ENCODE peak calls at places on chromosomes 6 and 20, in five cellular contexts. F is astrocyte of the cerebellum, X is brain microvascular endothelial cell, J is NT2/D1, H is cardiac fibroblast. M is an unnamed sample.

GRCh38 chr6:75204222-75204958 is 1.5 kb downstream of the COL12A1 start:
- DNase-seq in X (peak; percentile 91), J (no peak), F (peak; percentile 94), H (peak; percentile 96), M (peak; percentile 80)

GRCh38 chr20:62616728-62617621 is 25.3 kb upstream of the SLCO4A1 start:
- DNase-seq in F (no peak), H (peak; percentile 75), J (peak; percentile 65), X (peak; percentile 60), M (peak; percentile 61)

GRCh38 chr20:55004044-55004443 is 528.7 kb downstream of the DOK5 start:
- DNase-seq in F (no peak), H (no peak), J (no peak), X (no peak), M (no peak)

GRCh38 chr6:106098383-106099234 is 12.5 kb downstream of the PRDM1 start:
- DNase-seq in X (peak; percentile 68), J (no peak), H (peak; percentile 72), F (no peak), M (peak; percentile 63)

GRCh38 chr6:2827112-2827511 is 14.6 kb downstream of the SERPINB1 start:
- DNase-seq in F (no peak), H (no peak), X (no peak), J (no peak), M (no peak)

GRCh38 chr20:58988565-58988882 is 7.5 kb downstream of the NELFCD start:
- DNase-seq in X (no peak), H (no peak), J (no peak), F (no peak), M (no peak)

GRCh38 chr20:57444394-57445048 is 53.3 kb downstream of the RBM38 start:
- DNase-seq in F (no peak), X (no peak), H (no peak), J (no peak), M (no peak)

GRCh38 chr6:130535242-130535641 is 169.4 kb downstream of the TMEM200A start:
- DNase-seq in H (no peak), J (no peak), F (no peak), X (no peak), M (no peak)

GRCh38 chr6:163565140-163565539 is 150.6 kb downstream of the QKI start:
- DNase-seq in J (no peak), X (peak; percentile 60), H (peak; percentile 58), F (no peak), M (no peak)

GRCh38 chr6:98724537-98724936 is 109.8 kb upstream of the POU3F2 start:
- DNase-seq in X (no peak), H (no peak), F (peak; percentile 9), J (no peak), M (no peak)

DNA sequence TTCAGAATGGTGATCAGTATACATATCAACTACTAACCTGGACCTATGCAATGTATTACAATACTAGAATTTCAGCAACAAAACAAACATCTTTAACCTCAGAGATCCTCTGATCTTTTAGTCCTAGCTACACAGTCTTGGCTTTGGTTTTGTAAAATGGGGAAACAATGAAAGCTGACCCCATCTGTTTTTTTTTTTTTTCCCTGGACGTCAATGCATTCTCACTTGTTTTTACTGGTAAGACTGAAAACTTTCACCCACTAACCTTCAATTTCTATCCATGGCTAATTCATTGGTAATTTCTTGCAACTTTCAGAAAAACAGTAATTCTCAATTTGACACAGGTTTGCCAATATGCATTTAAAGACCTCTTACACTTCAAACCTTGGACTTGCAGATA is 3.0 kb downstream of the KIF13A start:
- DNase-seq in J (no peak), F (no peak), X (no peak), H (peak; percentile 17), M (no peak)
- H3K4me3 ChIP-seq in J (no peak overlapping the region), F (peak overlapping the region; percentile 89), X (no peak overlapping the region), H (peak overlapping the region; percentile 34), M (no peak overlapping the region)

DNA sequence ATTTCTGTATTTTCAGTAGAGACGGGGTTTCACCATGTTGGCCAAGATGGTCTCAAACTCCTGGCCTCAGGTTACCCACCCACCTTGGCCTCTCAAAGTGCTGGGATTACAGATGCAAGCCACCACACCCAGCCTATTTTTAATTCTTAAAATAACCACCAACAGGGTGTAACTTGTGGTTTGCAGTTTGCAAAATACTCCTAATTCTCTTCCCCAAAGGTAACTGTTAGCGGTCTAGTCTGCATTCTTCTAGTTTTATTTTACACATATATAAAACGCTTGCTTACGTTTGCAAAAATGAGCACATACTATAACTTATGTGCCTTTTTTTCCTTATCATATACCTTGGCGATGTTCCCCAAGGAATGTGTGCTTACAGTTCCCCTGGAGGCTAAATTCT is 25.6 kb upstream of the CHMP4B start:
- DNase-seq in F (no peak), X (no peak), J (no peak), H (no peak), M (no peak)
- H3K4me3 ChIP-seq in F (no peak overlapping the region), X (no peak overlapping the region), J (no peak overlapping the region), H (no peak overlapping the region), M (no peak overlapping the region)

DNA sequence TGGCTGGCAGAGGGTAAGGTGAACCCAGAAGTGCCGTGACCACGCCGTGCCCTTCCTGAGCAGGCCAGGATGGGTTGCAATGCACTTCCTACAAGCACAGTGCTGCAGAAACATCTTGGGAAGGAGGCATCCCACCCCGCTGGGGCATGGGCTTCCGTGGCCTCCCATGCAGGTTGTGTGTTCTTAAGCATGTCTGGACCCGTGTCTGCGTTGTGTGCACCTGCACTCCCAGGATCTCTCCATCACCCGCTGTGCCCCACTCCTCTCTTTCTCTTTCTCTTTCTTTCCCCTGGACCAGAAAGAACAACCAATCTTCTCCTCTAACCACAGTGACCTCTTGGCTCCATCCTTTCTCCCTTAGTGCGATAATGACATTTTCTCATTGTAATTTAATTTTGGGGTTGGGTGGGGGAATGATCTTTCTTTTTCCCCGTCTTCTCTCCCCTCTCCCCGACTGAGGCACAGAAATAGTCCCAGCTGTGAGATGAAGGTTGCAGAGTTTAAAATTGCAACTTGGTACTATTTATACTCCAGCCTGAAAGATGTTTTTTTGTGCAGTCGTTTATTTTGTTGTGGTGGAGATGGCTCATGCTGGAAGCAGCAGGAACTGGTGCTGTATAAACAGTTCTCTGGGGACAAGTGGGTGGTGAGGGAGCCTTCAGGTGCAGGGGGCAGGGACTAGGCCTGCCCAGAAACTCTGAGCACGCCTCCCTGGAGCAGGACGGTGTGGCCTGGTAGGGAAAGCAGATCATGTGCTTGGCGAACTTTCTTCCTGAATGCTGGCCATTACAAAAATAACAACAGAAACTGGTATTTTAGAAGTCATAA is 20.5 kb downstream of the BCAS4 start:
- DNase-seq in J (no peak), F (no peak), H (no peak), X (peak; percentile 66), M (no peak)
- H3K4me3 ChIP-seq in J (no peak overlapping the region), F (no peak overlapping the region), H (no peak overlapping the region), X (no peak overlapping the region), M (no peak overlapping the region)

DNA sequence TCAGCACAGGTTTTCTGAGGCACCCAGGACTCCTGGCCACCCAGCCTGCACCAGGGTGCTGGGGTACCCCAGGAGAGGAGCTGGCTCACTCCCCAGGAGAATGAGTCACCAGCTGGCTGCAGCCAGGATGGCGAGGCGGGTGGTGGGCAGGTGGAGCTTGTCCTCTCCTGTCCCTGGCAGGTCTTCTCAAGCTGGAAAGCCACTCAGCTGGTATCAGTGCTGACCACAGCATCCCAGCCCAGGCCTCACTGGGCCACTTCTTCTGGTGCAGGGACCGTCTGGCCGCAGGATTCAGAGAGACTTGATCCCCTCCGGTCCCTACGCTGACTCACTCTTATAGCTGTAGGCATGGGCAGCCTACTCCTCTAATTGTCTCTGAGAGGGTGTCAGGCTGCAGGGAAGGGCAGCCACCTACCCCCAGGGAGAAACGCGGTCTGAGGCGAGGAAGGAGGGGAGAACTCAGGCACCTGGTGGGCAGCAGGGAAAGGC is 22.2 kb downstream of the TFEB start:
- DNase-seq in F (no peak), J (no peak), H (peak; percentile 42), X (no peak), M (no peak)
- H3K4me3 ChIP-seq in F (no peak overlapping the region), J (no peak overlapping the region), H (no peak overlapping the region), X (no peak overlapping the region), M (no peak overlapping the region)

DNA sequence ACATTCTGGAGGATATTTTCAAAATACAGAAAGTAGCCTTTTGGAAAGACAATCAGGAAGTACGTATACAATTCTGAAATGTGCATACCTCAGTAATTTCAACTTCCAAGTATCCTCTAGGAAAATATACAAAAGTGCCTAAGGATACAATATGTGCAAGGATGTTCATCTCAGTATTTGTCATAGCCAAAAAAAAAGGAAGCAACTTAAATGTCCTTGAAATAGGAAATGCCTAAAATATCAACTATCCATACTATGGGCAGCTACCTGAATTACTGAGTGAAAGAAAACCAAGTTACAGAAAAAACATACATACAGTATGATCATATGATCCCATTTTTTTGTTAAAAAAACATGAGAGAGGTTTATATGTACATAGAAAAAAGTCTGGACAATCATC is 1.5 kb downstream of the PPIL1 start:
- DNase-seq in J (no peak), F (no peak), X (no peak), H (no peak), M (no peak)
- H3K4me3 ChIP-seq in J (no peak overlapping the region), F (no peak overlapping the region), X (no peak overlapping the region), H (no peak overlapping the region), M (peak overlapping the region; percentile 94)

GRCh38 chr6:166760288-166760687 is 133.2 kb upstream of the RPS6KA2 start:
- DNase-seq in J (no peak), F (no peak), X (no peak), H (no peak), M (no peak)

GRCh38 chr6:166757226-166758135 is 130.4 kb upstream of the RPS6KA2 start:
- DNase-seq in H (peak; percentile 22), F (no peak), X (peak; percentile 39), J (no peak), M (no peak)

GRCh38 chr6:166761801-166762200 is 134.8 kb upstream of the RPS6KA2 start:
- DNase-seq in F (no peak), J (no peak), X (no peak), H (no peak), M (no peak)

GRCh38 chr6:166754218-166755030 is 127.4 kb upstream of the RPS6KA2 start:
- DNase-seq in H (no peak), J (no peak), X (no peak), F (no peak), M (no peak)

GRCh38 chr6:166758136-166758704 is 131.2 kb upstream of the RPS6KA2 start:
- DNase-seq in F (no peak), X (no peak), H (no peak), J (no peak), M (no peak)
- H3K4me3 ChIP-seq in F (no peak overlapping the region), X (peak overlapping the region; percentile 17), H (peak overlapping the region; percentile 4), J (peak overlapping the region; percentile 11), M (no peak overlapping the region)

DNA sequence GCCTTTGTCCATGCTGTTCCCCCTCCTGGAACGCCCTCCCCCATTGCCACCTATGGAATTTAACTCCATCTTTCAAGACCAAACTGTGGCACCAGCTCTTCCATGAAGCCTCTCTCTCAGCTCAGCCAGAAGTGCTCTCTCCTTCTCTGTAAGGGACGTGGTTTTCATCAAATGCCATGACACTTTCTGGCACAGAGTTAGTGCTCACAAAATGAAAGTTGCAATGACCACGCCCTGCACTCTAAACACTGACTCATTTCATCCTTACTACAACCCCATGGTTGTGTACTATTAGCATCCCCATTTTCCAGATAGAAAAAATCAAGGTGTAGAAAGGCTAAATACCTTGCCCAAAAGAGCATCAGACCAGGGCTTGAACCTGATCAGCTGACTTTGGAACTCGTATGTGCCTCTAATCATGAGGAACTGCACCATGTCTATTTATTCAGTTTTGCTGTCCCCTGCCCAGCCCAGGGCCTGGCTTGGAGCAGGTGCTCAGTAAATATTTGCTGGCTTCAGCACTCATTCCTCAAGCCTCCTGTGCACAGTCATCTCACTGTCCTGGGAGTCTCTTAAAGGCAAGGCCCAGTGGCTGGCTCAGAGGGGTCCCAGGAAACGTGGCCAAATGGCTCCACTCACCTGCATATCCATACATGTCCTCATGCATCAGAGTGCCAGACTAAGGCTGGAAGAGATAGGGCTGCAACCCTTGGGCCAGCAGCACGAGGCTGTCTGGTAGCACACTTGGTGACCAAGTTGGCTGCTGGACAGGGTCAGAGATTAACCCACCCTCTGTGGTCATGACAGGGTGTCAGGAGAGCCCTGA is 77.9 kb downstream of the MRPL14 start:
- DNase-seq in H (peak; percentile 72), J (no peak), F (no peak), X (no peak), M (no peak)
- H3K4me3 ChIP-seq in H (no peak overlapping the region), J (no peak overlapping the region), F (no peak overlapping the region), X (no peak overlapping the region), M (no peak overlapping the region)

GRCh38 chr6:15329154-15329781 is 83.4 kb downstream of the JARID2 start:
- DNase-seq in F (peak; percentile 87), X (peak; percentile 95), H (peak; percentile 87), J (no peak), M (peak; percentile 38)
- H3K4me3 ChIP-seq in F (no peak overlapping the region), X (no peak overlapping the region), H (no peak overlapping the region), J (no peak overlapping the region), M (no peak overlapping the region)

M was measured in HAP-1.